ENCODE peak calls at places on chromosomes 11 and 22, in eight cellular contexts. G is T-helper 1 cell, S is fibroblast of the conjunctiva, L is lung, F is HEK293T, I is nephron progenitor cell, A is nucleus accumbens, K is right atrium auricular region. M is an unnamed sample.

GRCh38 chr11:93034640-93035039 is 65.2 kb downstream of the MTNR1B start:
- DNase-seq in S (no peak), G (no peak), L (no peak), K (no peak), A (no peak), I (no peak), F (no peak), M (no peak)

GRCh38 chr11:16812274-16812673 is 73.8 kb downstream of the C11orf58 start:
- DNase-seq in S (no peak), K (no peak), A (no peak), I (no peak), F (no peak), G (no peak), L (no peak), M (no peak)

GRCh38 chr22:25141994-25142620 is 57.6 kb upstream of the CRYBB3 start:
- DNase-seq in L (no peak), F (no peak), I (no peak), A (no peak), G (no peak), K (no peak), S (no peak), M (no peak)

GRCh38 chr11:69491071-69492031 is 9.9 kb downstream of the LINC01488 start:
- DNase-seq in I (no peak), L (no peak), K (no peak), F (no peak), G (no peak), A (no peak), S (no peak), M (no peak)

GRCh38 chr22:44383071-44383575 is 70.4 kb upstream of the SHISAL1 start:
- DNase-seq in F (no peak), L (no peak), I (no peak), A (no peak), S (no peak), G (no peak), K (no peak), M (no peak)

GRCh38 chr11:36702330-36703054 is 104.5 kb upstream of the RAG2 start:
- DNase-seq in S (peak), K (no peak), I (peak), G (no peak), A (peak), L (peak), F (peak), M (no peak)

GRCh38 chr11:64881476-64881875 is 3.1 kb upstream of the EHD1 start:
- DNase-seq in A (no peak), F (no peak), K (no peak), I (no peak), G (no peak), S (no peak), L (no peak), M (no peak)

GRCh38 chr11:75768112-75768908 is at the start of gene DGAT2:
- DNase-seq in I (peak), L (peak), G (peak), F (peak), S (peak), K (peak), A (peak), M (peak)

GRCh38 chr22:46280999-46281623 is 13.3 kb downstream of the TTC38 start:
- DNase-seq in F (no peak), I (no peak), L (no peak), A (peak), S (no peak), K (no peak), G (no peak), M (no peak)

GRCh38 chr11:68257477-68258362 is 14.1 kb downstream of the C11orf24 start:
- DNase-seq in A (peak), G (peak), K (peak), I (peak), F (peak), S (peak), L (peak), M (peak)

GRCh38 chr11:106249857-106250256 is 172.4 kb downstream of the AASDHPPT start:
- DNase-seq in S (no peak), I (no peak), A (no peak), F (no peak), K (no peak), L (no peak), G (no peak), M (no peak)

GRCh38 chr22:45240137-45240809 is 421 bp downstream of the KIAA0930 start:
- DNase-seq in L (no peak), G (peak), F (peak), K (no peak), I (peak), S (no peak), A (peak), M (peak)

GRCh38 chr11:32333335-32333991 is 101.9 kb downstream of the WT1 start:
- DNase-seq in L (peak), G (no peak), I (peak), A (peak), S (peak), K (peak), F (no peak), M (no peak)

GRCh38 chr11:9089636-9090035 is 1.8 kb downstream of the SCUBE2 start:
- DNase-seq in I (no peak), A (no peak), L (no peak), K (no peak), F (no peak), G (no peak), S (no peak), M (no peak)

GRCh38 chr11:116276051-116277044 is 496.4 kb downstream of the BUD13 start:
- DNase-seq in S (peak), A (peak), K (peak), I (peak), F (peak), L (peak), G (peak), M (peak)

GRCh38 chr11:62360685-62361084 is 23.4 kb downstream of the ASRGL1 start:
- DNase-seq in K (no peak), S (no peak), I (no peak), F (no peak), G (no peak), L (no peak), A (no peak), M (no peak)

GRCh38 chr11:60158666-60159065 is 24.2 kb downstream of the MS4A6A start:
- DNase-seq in L (no peak), S (no peak), A (no peak), I (no peak), G (no peak), K (no peak), F (no peak), M (no peak)

GRCh38 chr11:795638-796564 is 2.2 kb downstream of the SLC25A22 start:
- DNase-seq in K (peak), A (peak), G (peak), S (peak), L (peak), I (peak), F (no peak), M (peak)

GRCh38 chr22:42381152-42381551 is 51.1 kb downstream of the NFAM1 start:
- DNase-seq in F (no peak), S (no peak), A (no peak), L (no peak), G (no peak), K (no peak), I (no peak), M (no peak)

GRCh38 chr22:21680830-21681565 is 15.2 kb downstream of the PPIL2 start:
- DNase-seq in F (no peak), A (no peak), S (no peak), L (no peak), I (no peak), G (no peak), K (no peak), M (no peak)

GRCh38 chr11:208917-209260 is 1.4 kb downstream of the RIC8A start:
- DNase-seq in F (no peak), I (no peak), A (no peak), L (no peak), S (no peak), G (no peak), K (no peak), M (no peak)

GRCh38 chr11:57619331-57619730 is 21.8 kb downstream of the SERPING1 start:
- DNase-seq in G (no peak), F (no peak), K (no peak), S (no peak), L (no peak), I (no peak), A (no peak), M (no peak)

GRCh38 chr22:26174280-26174679 is 5.0 kb downstream of the SEZ6L start:
- DNase-seq in I (peak), G (no peak), K (no peak), F (peak), A (no peak), L (no peak), S (no peak), M (no peak)

M was measured in activated T-helper 2 cell treated with anti-CD3 and anti-CD28 coated beads, Interferon-gamma antibody, Interleukin-2, Interleukin-4, amounts not matched to agents 10 μg/mL and 5 μg/mL and 100 μg/mL, durations not matched to agents 14 hours and 24 hours and 36 hours.